ENCODE peak calls at places on chromosome 3, in six cellular contexts. One of them, this sample, is unnamed.
A peak's percentile ranks its signal among the peaks of the same experiment; 100 is the strongest.

GRCh38 chr3:132643366-132643765 is 16.2 kb downstream of the ACAD11 start:
- DNase-seq in SK-N-SH: no peak
- DNase-seq in K562: peak; percentile 19
- DNase-seq in HepG2: no peak
- DNase-seq in GM12878: no peak
- DNase-seq in GM12891: no peak
- DNase-seq in this sample: no peak

GRCh38 chr3:183443395-183444132 is 15.1 kb upstream of the MCF2L2 start:
- DNase-seq in SK-N-SH: no peak
- DNase-seq in K562: no peak
- DNase-seq in GM12891: no peak
- DNase-seq in GM12878: no peak
- DNase-seq in HepG2: peak; percentile 9
- DNase-seq in this sample: no peak

GRCh38 chr3:11480663-11481298 is 162.9 kb downstream of the VGLL4 start:
- DNase-seq in SK-N-SH: no peak
- DNase-seq in GM12878: no peak
- DNase-seq in HepG2: peak; percentile 59
- DNase-seq in GM12891: no peak
- DNase-seq in K562: peak; percentile 69
- DNase-seq in this sample: no peak

GRCh38 chr3:16647668-16648067 is 42.4 kb upstream of the DAZL start:
- DNase-seq in GM12878: no peak
- DNase-seq in K562: no peak
- DNase-seq in GM12891: no peak
- DNase-seq in HepG2: no peak
- DNase-seq in SK-N-SH: no peak
- DNase-seq in this sample: no peak

GRCh38 chr3:52438579-52439425 is 6.1 kb downstream of the SEMA3G start:
- DNase-seq in SK-N-SH: no peak
- DNase-seq in HepG2: no peak
- DNase-seq in K562: no peak
- DNase-seq in GM12878: no peak
- DNase-seq in GM12891: no peak
- DNase-seq in this sample: no peak

GRCh38 chr3:160981217-160981938 is 123.8 kb downstream of the B3GALNT1 start:
- DNase-seq in GM12891: no peak
- DNase-seq in K562: no peak
- DNase-seq in HepG2: no peak
- DNase-seq in SK-N-SH: no peak
- DNase-seq in GM12878: peak; percentile 31
- DNase-seq in this sample: no peak

GRCh38 chr3:30747771-30748281 is 141.4 kb downstream of the TGFBR2 start:
- DNase-seq in HepG2: peak; percentile 55
- DNase-seq in K562: no peak
- DNase-seq in GM12891: no peak
- DNase-seq in GM12878: no peak
- DNase-seq in SK-N-SH: peak; percentile 19
- DNase-seq in this sample: no peak

GRCh38 chr3:42123012-42123581 is 31.9 kb downstream of the TRAK1 start:
- DNase-seq in K562: no peak
- DNase-seq in HepG2: no peak
- DNase-seq in GM12891: no peak
- DNase-seq in GM12878: peak; percentile 69
- DNase-seq in SK-N-SH: no peak
- DNase-seq in this sample: no peak

GRCh38 chr3:130843441-130843840 is 50.4 kb upstream of the ATP2C1 start:
- DNase-seq in GM12891: no peak
- DNase-seq in HepG2: no peak
- DNase-seq in SK-N-SH: no peak
- DNase-seq in K562: no peak
- DNase-seq in GM12878: no peak
- DNase-seq in this sample: no peak
- TF ChIP-seq TAF1 in GM12891: no peak
- TF ChIP-seq TAF1 in HepG2: no peak
- TF ChIP-seq TAF1 in SK-N-SH: no peak
- TF ChIP-seq TAF1 in K562: no peak
- TF ChIP-seq TAF1 in GM12878: no peak
- TF ChIP-seq TAF1 in this sample: no peak

GRCh38 chr3:153293222-153293621 is 131.2 kb downstream of the RAP2B start:
- DNase-seq in SK-N-SH: no peak
- DNase-seq in GM12878: no peak
- DNase-seq in HepG2: no peak
- DNase-seq in GM12891: no peak
- DNase-seq in K562: no peak
- DNase-seq in this sample: no peak

GRCh38 chr3:153289334-153289808 is 127.3 kb downstream of the RAP2B start:
- DNase-seq in SK-N-SH: no peak
- DNase-seq in K562: peak; percentile 69
- DNase-seq in GM12891: no peak
- DNase-seq in HepG2: no peak
- DNase-seq in GM12878: no peak
- DNase-seq in this sample: no peak

GRCh38 chr3:153290278-153291015 is 128.4 kb downstream of the RAP2B start:
- DNase-seq in SK-N-SH: no peak
- DNase-seq in K562: peak; percentile 23
- DNase-seq in HepG2: no peak
- DNase-seq in GM12891: no peak
- DNase-seq in GM12878: no peak
- DNase-seq in this sample: no peak

GRCh38 chr3:153287017-153287416 is 125.0 kb downstream of the RAP2B start:
- DNase-seq in K562: no peak
- DNase-seq in GM12878: no peak
- DNase-seq in HepG2: no peak
- DNase-seq in SK-N-SH: no peak
- DNase-seq in GM12891: no peak
- DNase-seq in this sample: no peak

GRCh38 chr3:153291052-153291689 is 129.1 kb downstream of the RAP2B start:
- DNase-seq in SK-N-SH: peak; percentile 25
- DNase-seq in HepG2: peak; percentile 12
- DNase-seq in GM12878: no peak
- DNase-seq in GM12891: no peak
- DNase-seq in K562: peak; percentile 37
- DNase-seq in this sample: no peak
- TF ChIP-seq TAF1 in SK-N-SH: no peak
- TF ChIP-seq TAF1 in HepG2: no peak
- TF ChIP-seq TAF1 in GM12878: no peak
- TF ChIP-seq TAF1 in GM12891: no peak
- TF ChIP-seq TAF1 in K562: no peak
- TF ChIP-seq TAF1 in this sample: no peak

GRCh38 chr3:107432013-107432515 is 54.8 kb downstream of the CCDC54 start:
- DNase-seq in HepG2: no peak
- DNase-seq in SK-N-SH: peak; percentile 56
- DNase-seq in GM12878: no peak
- DNase-seq in GM12891: no peak
- DNase-seq in K562: no peak
- DNase-seq in this sample: no peak
- TF ChIP-seq TAF1 in HepG2: no peak
- TF ChIP-seq TAF1 in SK-N-SH: no peak
- TF ChIP-seq TAF1 in GM12878: no peak
- TF ChIP-seq TAF1 in GM12891: no peak
- TF ChIP-seq TAF1 in K562: no peak
- TF ChIP-seq TAF1 in this sample: no peak

GRCh38 chr3:45868213-45868612 is 18.1 kb upstream of the CCR9 start:
- DNase-seq in GM12891: no peak
- DNase-seq in K562: no peak
- DNase-seq in HepG2: no peak
- DNase-seq in SK-N-SH: no peak
- DNase-seq in GM12878: no peak
- DNase-seq in this sample: no peak
- TF ChIP-seq TAF1 in GM12891: no peak
- TF ChIP-seq TAF1 in K562: no peak
- TF ChIP-seq TAF1 in HepG2: no peak
- TF ChIP-seq TAF1 in SK-N-SH: no peak
- TF ChIP-seq TAF1 in GM12878: no peak
- TF ChIP-seq TAF1 in this sample: no peak

GRCh38 chr3:38573606-38574005 is 75.9 kb downstream of the SCN5A start:
- DNase-seq in HepG2: no peak
- DNase-seq in SK-N-SH: no peak
- DNase-seq in K562: no peak
- DNase-seq in GM12891: no peak
- DNase-seq in GM12878: no peak
- DNase-seq in this sample: no peak
- TF ChIP-seq TAF1 in HepG2: no peak
- TF ChIP-seq TAF1 in SK-N-SH: no peak
- TF ChIP-seq TAF1 in K562: no peak
- TF ChIP-seq TAF1 in GM12891: no peak
- TF ChIP-seq TAF1 in GM12878: no peak
- TF ChIP-seq TAF1 in this sample: no peak

DNA sequence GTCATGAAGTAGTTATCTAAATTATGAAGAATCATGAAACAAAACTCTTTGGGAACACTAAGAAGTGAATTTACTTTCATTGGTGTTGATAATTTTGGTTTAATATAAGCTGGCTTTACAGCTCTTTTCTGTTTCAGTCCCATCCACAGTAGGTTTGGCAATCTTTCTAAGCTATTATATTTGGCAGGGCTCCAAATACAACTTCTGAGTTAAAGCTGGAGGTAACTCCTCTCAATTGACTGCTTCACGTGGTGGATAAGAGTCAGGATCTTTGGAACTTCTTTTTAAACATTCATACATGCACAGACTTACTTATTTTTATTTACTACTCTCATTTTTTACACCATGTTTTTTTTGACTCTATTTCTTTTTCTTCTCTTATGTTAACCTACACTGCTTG is 106.5 kb upstream of the EPHA3 start:
- DNase-seq in GM12891: no peak
- DNase-seq in K562: no peak
- DNase-seq in HepG2: no peak
- DNase-seq in SK-N-SH: no peak
- DNase-seq in GM12878: no peak
- DNase-seq in this sample: no peak
- TF ChIP-seq TAF1 in GM12891: no peak
- TF ChIP-seq TAF1 in K562: no peak
- TF ChIP-seq TAF1 in HepG2: no peak
- TF ChIP-seq TAF1 in SK-N-SH: no peak
- TF ChIP-seq TAF1 in GM12878: no peak
- TF ChIP-seq TAF1 in this sample: no peak

DNA sequence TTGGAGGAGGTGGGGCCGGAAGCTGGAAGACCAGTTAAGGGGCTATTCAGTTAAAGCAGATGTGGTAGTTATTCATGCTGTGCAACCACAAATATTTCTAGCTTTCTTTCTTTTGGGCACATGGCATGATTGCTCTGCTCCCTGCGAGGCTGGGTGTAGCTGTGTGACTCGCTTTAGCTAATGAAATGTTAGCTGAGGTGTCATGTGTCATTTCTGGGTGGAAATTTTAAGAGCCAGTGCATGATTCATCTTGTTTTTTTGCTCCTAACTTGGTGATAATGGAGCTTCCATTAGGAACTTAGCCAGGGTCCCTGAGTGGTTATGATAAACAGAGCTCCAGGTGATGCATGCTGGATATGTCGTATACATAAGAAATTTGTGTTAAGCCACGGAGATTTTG is 300.6 kb downstream of the SATB1 start:
- DNase-seq in SK-N-SH: no peak
- DNase-seq in GM12878: no peak
- DNase-seq in HepG2: no peak
- DNase-seq in K562: no peak
- DNase-seq in GM12891: no peak
- DNase-seq in this sample: no peak
- TF ChIP-seq TAF1 in SK-N-SH: no peak
- TF ChIP-seq TAF1 in GM12878: no peak
- TF ChIP-seq TAF1 in HepG2: no peak
- TF ChIP-seq TAF1 in K562: no peak
- TF ChIP-seq TAF1 in GM12891: no peak
- TF ChIP-seq TAF1 in this sample: no peak

GRCh38 chr3:4410174-4410573 is 56.9 kb downstream of the SUMF1 start:
- DNase-seq in SK-N-SH: no peak
- DNase-seq in K562: no peak
- DNase-seq in GM12891: no peak
- DNase-seq in GM12878: no peak
- DNase-seq in HepG2: no peak
- DNase-seq in this sample: no peak
- TF ChIP-seq TAF1 in SK-N-SH: no peak
- TF ChIP-seq TAF1 in K562: no peak
- TF ChIP-seq TAF1 in GM12891: no peak
- TF ChIP-seq TAF1 in GM12878: no peak
- TF ChIP-seq TAF1 in HepG2: no peak
- TF ChIP-seq TAF1 in this sample: no peak

GRCh38 chr3:68088636-68089035 is 434.2 kb upstream of the SUCLG2 start:
- DNase-seq in HepG2: no peak
- DNase-seq in GM12878: no peak
- DNase-seq in GM12891: no peak
- DNase-seq in SK-N-SH: no peak
- DNase-seq in K562: no peak
- DNase-seq in this sample: no peak

GRCh38 chr3:68090571-68090970 is 436.2 kb upstream of the SUCLG2 start:
- DNase-seq in HepG2: no peak
- DNase-seq in GM12878: no peak
- DNase-seq in SK-N-SH: no peak
- DNase-seq in GM12891: no peak
- DNase-seq in K562: no peak
- DNase-seq in this sample: no peak

GRCh38 chr3:68088216-68088615 is 433.8 kb upstream of the SUCLG2 start:
- DNase-seq in HepG2: no peak
- DNase-seq in GM12891: no peak
- DNase-seq in K562: no peak
- DNase-seq in GM12878: no peak
- DNase-seq in SK-N-SH: no peak
- DNase-seq in this sample: no peak

DNA sequence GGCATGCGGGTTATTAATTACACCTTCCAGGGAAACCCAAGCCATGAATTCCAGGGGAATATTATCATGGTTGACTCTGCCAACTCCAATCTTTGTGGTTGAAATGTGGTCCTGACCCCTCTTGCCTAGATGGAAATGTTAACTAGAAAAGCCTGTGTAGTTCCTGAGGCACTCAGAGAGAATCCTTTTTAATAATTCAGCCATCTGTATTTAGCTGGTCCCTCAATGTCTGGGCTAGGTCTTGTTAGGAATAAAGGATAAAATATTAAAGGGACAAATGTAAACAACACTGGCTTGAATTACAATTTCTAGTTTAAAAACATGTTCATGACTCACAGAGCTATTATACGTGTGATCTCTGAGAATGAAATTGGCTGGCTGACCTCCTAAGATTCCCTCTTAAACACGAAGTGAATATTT is 435.2 kb upstream of the SUCLG2 start:
- DNase-seq in K562: no peak
- DNase-seq in HepG2: no peak
- DNase-seq in GM12878: no peak
- DNase-seq in SK-N-SH: no peak
- DNase-seq in GM12891: no peak
- DNase-seq in this sample: no peak
- TF ChIP-seq TAF1 in K562: no peak
- TF ChIP-seq TAF1 in HepG2: no peak
- TF ChIP-seq TAF1 in GM12878: no peak
- TF ChIP-seq TAF1 in SK-N-SH: no peak
- TF ChIP-seq TAF1 in GM12891: no peak
- TF ChIP-seq TAF1 in this sample: no peak

This sample was measured in GM12892.